ENCODE peak calls at places on chromosomes 12 and 14, in six cellular contexts. C is heart left ventricle, Z is tibial artery, T is upper lobe of right lung, W is choroid plexus epithelial cell, Y is fibroblast of the aortic adventitia. I is an unnamed sample.

GRCh38 chr14:61813101-61813596 is 50.9 kb downstream of the SNAPC1 start:
- DNase-seq in C (no peak), W (no peak), T (no peak), Z (no peak), Y (no peak), I (no peak)

GRCh38 chr12:94271351-94271750 is 123.0 kb downstream of the PLXNC1 start:
- DNase-seq in T (no peak), Z (no peak), W (peak; percentile 58), C (no peak), Y (no peak), I (no peak)

GRCh38 chr12:68899251-68899771 is 33.7 kb downstream of the CPM start:
- DNase-seq in Y (peak; percentile 86), C (no peak), Z (peak; percentile 70), T (peak; percentile 69), W (peak; percentile 93), I (peak; percentile 45)

GRCh38 chr12:108890208-108890607 is 10.3 kb downstream of the DAO start:
- DNase-seq in Y (peak; percentile 11), T (no peak), W (peak; percentile 18), Z (no peak), C (no peak), I (no peak)

GRCh38 chr12:131980263-131980662 is 30.5 kb downstream of the EP400 start:
- DNase-seq in Y (peak; percentile 14), Z (no peak), C (no peak), T (no peak), W (peak; percentile 61), I (no peak)

GRCh38 chr12:77841467-77842054 is 10.9 kb downstream of the NAV3 start:
- DNase-seq in W (peak; percentile 45), C (peak; percentile 22), Y (no peak), Z (no peak), T (no peak), I (no peak)

GRCh38 chr12:56150563-56150962 is 1.8 kb upstream of the MYL6B start:
- DNase-seq in T (no peak), Y (peak; percentile 63), Z (no peak), C (no peak), W (peak; percentile 73), I (no peak)

GRCh38 chr12:84276215-84276614 is 636.4 kb downstream of the SLC6A15 start:
- DNase-seq in Y (no peak), Z (no peak), C (no peak), W (peak; percentile 2), T (no peak), I (peak; percentile 9)

GRCh38 chr12:63317447-63317846 is 166.4 kb upstream of the AVPR1A start:
- DNase-seq in C (no peak), Z (no peak), W (no peak), T (no peak), Y (no peak), I (no peak)

GRCh38 chr12:88309546-88309945 is 167.4 kb downstream of the TMTC3 start:
- DNase-seq in T (no peak), Z (no peak), W (peak; percentile 81), C (no peak), Y (peak; percentile 74), I (no peak)

GRCh38 chr14:76413106-76413961 is 37.4 kb downstream of the ESRRB start:
- DNase-seq in W (no peak), C (no peak), T (no peak), Y (no peak), Z (no peak), I (no peak)

GRCh38 chr14:53955671-53956426 is 776 bp downstream of the BMP4 start:
- DNase-seq in Y (peak; percentile 34), C (peak; percentile 73), T (peak; percentile 87), W (no peak), Z (peak; percentile 88), I (no peak)

GRCh38 chr14:53953828-53954550 is 2.6 kb downstream of the BMP4 start:
- DNase-seq in Z (peak; percentile 83), T (peak; percentile 77), Y (peak; percentile 54), C (peak; percentile 47), W (peak; percentile 14), I (no peak)

GRCh38 chr14:53953002-53953827 is 3.4 kb downstream of the BMP4 start:
- DNase-seq in T (peak; percentile 94), W (peak; percentile 52), C (peak; percentile 90), Y (peak; percentile 82), Z (peak; percentile 94), I (no peak)

GRCh38 chr14:53955234-53955556 is 1.4 kb downstream of the BMP4 start:
- DNase-seq in Z (no peak), C (no peak), T (no peak), Y (no peak), W (no peak), I (no peak)

DNA sequence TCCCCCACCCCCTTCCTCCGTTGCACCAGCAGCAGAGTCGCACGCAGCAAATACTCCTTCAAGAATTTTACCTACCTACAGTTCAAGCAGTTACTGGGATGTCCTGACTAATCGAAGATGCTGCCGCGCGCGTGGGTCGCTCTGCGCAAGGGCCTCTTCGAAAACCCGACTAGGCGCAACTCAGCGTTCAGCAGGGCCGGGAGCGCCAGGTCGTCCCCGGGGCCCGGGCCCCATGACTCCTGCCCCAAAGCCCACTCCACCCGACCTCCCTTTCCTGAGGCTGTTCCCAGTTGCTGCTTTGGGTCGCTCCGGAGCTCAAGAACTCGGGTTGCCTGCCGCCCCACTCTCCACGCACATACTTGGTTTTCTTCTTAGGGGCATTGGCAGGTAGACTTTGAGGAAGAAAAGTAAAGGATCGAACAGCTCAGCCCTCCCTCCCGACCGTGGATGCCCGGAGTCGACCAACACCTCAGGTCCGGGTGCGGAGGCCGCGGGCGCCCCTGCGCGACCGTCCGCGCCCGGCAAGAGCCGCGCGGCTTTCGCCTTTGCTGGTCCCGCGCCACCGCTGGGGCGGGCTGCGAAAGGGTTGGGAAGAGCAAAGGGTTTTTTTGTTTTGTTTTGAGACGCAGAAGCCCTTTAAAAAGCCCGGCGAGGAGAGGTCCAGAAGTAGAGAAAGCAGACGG is 1.9 kb downstream of the BMP4 start:
- DNase-seq in Y (peak; percentile 44), Z (peak; percentile 71), W (peak; percentile 13), T (peak; percentile 69), C (peak; percentile 26), I (no peak)
- H3K4me3 ChIP-seq in Y (peak overlapping the region; percentile 70), Z (peak overlapping the region; percentile 62), W (peak overlapping the region; percentile 48), T (peak overlapping the region; percentile 70), C (peak overlapping the region; percentile 74), I (peak overlapping the region; percentile 99)

GRCh38 chr14:50260511-50260910 is 29.1 kb upstream of the SOS2 start:
- DNase-seq in Z (no peak), Y (peak; percentile 65), C (no peak), W (peak; percentile 78), T (no peak), I (peak; percentile 26)
- TF ChIP-seq CTCF in Z (peak; percentile 55), Y (peak; percentile 70), C (peak; percentile 39), W (peak; percentile 71), T (peak; percentile 45), I (peak; percentile 41)

DNA sequence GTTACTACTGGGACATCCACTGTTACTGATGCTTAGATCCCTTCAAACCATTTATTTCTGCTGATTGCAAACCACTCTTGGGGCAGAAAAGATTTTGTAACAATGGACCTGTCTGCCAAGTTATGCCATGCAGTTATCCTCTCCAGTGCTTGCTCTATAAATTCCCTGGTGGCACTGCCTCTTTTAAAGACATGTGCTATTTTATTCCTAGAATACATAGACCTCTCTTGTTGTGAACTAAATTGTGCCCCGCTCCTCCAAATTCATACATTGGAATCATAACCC is 708.6 kb upstream of the FOXG1 start:
- DNase-seq in C (no peak), Y (peak; percentile 1), T (no peak), W (no peak), Z (no peak), I (no peak)
- H3K4me3 ChIP-seq in C (no peak overlapping the region), Y (no peak overlapping the region), T (no peak overlapping the region), W (no peak overlapping the region), Z (no peak overlapping the region), I (no peak overlapping the region)

DNA sequence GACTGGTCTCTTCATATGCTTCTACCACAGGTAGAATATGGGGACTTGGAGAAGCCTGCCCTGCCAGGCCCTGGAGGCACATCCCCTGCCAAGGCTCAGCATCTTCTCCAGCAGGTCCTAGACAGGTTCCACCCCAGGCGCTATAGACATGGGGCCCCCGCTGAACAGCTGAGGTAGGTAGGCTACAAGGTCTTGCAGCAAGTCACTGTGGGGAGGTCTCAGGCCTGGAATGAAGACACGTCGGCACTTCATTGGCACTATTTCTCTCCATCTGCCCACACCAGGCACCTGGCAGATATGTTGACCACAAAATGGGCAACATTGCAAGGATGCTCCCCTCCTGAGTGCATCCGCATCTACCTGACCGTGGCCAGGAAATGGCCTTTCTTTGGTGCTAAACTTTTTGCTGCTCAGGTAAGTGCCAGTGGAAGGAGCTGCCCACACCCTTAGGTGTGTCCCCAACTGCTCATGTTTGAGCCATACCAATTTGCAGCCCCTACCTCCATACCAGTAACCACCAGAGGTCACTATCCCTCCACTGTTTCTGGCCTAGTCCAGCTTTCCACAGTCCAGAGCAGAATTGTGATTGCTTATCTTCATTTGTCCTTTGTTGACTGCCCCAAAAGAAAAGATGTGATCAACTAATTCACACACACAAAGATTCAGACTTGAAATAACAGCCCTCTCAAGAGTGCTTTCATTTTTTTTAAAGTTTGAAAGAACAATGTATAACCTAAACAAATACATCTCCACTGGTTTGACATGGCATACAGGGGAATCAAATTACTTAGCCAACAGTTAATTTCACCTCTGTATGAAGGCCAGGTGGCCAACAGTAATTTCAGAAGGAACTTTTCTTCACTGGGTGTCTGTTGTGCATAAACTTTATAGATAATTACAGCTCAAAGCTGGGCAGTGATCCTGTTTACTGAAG is 16.1 kb downstream of the PIGH start:
- DNase-seq in W (peak; percentile 75), Y (peak; percentile 62), T (no peak), Z (no peak), C (no peak), I (no peak)
- TF ChIP-seq CTCF in W (peak; percentile 88), Y (peak; percentile 81), T (peak; percentile 66), Z (peak; percentile 58), C (peak; percentile 35), I (peak; percentile 77)

DNA sequence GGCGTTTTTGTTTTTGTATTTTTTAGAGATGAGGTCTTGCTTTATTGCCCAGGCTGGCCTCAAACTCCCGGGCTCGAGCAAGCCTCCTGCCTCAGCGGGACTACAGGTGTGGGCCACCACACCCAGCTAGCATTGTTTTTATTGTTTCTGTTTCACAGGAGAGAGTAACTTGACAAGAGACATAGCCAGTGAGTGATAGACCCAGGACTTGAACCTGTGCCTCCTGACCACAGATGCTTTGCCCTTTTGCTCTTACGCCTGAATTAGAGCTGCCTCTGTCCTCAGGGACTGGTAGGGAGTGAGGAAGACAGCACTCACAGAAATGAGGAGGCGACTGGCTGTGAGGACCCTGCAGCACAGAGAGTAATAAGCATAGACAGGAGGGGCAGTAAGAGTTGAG is 2.3 kb downstream of the EVL start:
- DNase-seq in C (no peak), W (no peak), Z (no peak), Y (no peak), T (no peak), I (no peak)
- H3K4me3 ChIP-seq in C (no peak overlapping the region), W (no peak overlapping the region), Z (no peak overlapping the region), Y (no peak overlapping the region), T (peak overlapping the region; percentile 43), I (no peak overlapping the region)

GRCh38 chr14:102262894-102263462 is 42.0 kb downstream of the MOK start:
- DNase-seq in Z (no peak), C (no peak), W (no peak), Y (peak; percentile 43), T (no peak), I (no peak)
- TF ChIP-seq CTCF in Z (no peak), C (no peak), W (no peak), Y (no peak), T (no peak), I (no peak)